ENCODE peak calls at places on chromosomes 4 and X, in seven cellular contexts. One of them, this sample, is unnamed. For H3K36me3, the result is how much of the 10 kb centered on the place peaks cover.

GRCh38 chr4:17232575-17233253 is 279.2 kb downstream of the QDPR start:
- DNase-seq in heart left ventricle: peak
- DNase-seq in cardiac muscle cell: peak
- DNase-seq in fibroblast of lung: peak
- DNase-seq in aorta: no peak
- DNase-seq in uterus: peak
- DNase-seq in tibial nerve: no peak
- DNase-seq in this sample: no peak

GRCh38 chr4:18869166-18869565 is 847.6 kb upstream of the LCORL start:
- DNase-seq in heart left ventricle: no peak
- DNase-seq in cardiac muscle cell: no peak
- DNase-seq in fibroblast of lung: no peak
- DNase-seq in aorta: no peak
- DNase-seq in uterus: no peak
- DNase-seq in tibial nerve: no peak
- DNase-seq in this sample: peak

GRCh38 chr4:156575430-156576073 is 396.0 kb downstream of the PDGFC start:
- DNase-seq in heart left ventricle: no peak
- DNase-seq in cardiac muscle cell: peak
- DNase-seq in fibroblast of lung: no peak
- DNase-seq in aorta: peak
- DNase-seq in uterus: no peak
- DNase-seq in tibial nerve: no peak
- DNase-seq in this sample: no peak

GRCh38 chr4:2046031-2046961 is 12.8 kb upstream of the NAT8L start:
- DNase-seq in heart left ventricle: no peak
- DNase-seq in cardiac muscle cell: no peak
- DNase-seq in fibroblast of lung: no peak
- DNase-seq in aorta: no peak
- DNase-seq in uterus: no peak
- DNase-seq in tibial nerve: no peak
- DNase-seq in this sample: no peak

GRCh38 chrX:45889471-45889870 is 655.8 kb downstream of the ZNF674 start:
- DNase-seq in heart left ventricle: no peak
- DNase-seq in cardiac muscle cell: no peak
- DNase-seq in fibroblast of lung: no peak
- DNase-seq in aorta: no peak
- DNase-seq in uterus: no peak
- DNase-seq in tibial nerve: no peak
- DNase-seq in this sample: no peak

GRCh38 chrX:136752796-136753195 is 27.9 kb downstream of the ARHGEF6 start:
- DNase-seq in heart left ventricle: no peak
- DNase-seq in cardiac muscle cell: no peak
- DNase-seq in fibroblast of lung: peak
- DNase-seq in aorta: no peak
- DNase-seq in uterus: no peak
- DNase-seq in tibial nerve: no peak
- DNase-seq in this sample: no peak

GRCh38 chrX:71514367-71515038 is 18.4 kb upstream of the OGT start:
- DNase-seq in heart left ventricle: no peak
- DNase-seq in cardiac muscle cell: no peak
- DNase-seq in fibroblast of lung: no peak
- DNase-seq in aorta: no peak
- DNase-seq in uterus: no peak
- DNase-seq in tibial nerve: no peak
- DNase-seq in this sample: peak

GRCh38 chr4:80732010-80732409 is 298.5 kb upstream of the BMP3 start:
- DNase-seq in heart left ventricle: no peak
- DNase-seq in cardiac muscle cell: peak
- DNase-seq in fibroblast of lung: peak
- DNase-seq in aorta: no peak
- DNase-seq in uterus: no peak
- DNase-seq in tibial nerve: no peak
- DNase-seq in this sample: no peak

GRCh38 chr4:61204353-61204752 is 4.2 kb downstream of the ADGRL3 start:
- DNase-seq in heart left ventricle: no peak
- DNase-seq in cardiac muscle cell: peak
- DNase-seq in fibroblast of lung: no peak
- DNase-seq in aorta: no peak
- DNase-seq in uterus: no peak
- DNase-seq in tibial nerve: no peak
- DNase-seq in this sample: no peak

GRCh38 chr4:106358899-106359298 is 9.7 kb downstream of the GIMD1 start:
- DNase-seq in heart left ventricle: no peak
- DNase-seq in cardiac muscle cell: peak
- DNase-seq in fibroblast of lung: no peak
- DNase-seq in aorta: no peak
- DNase-seq in uterus: no peak
- DNase-seq in tibial nerve: no peak
- DNase-seq in this sample: no peak

GRCh38 chrX:106716463-106716862 is 10.0 kb upstream of the RNF128 start:
- DNase-seq in heart left ventricle: no peak
- DNase-seq in cardiac muscle cell: no peak
- DNase-seq in fibroblast of lung: no peak
- DNase-seq in aorta: no peak
- DNase-seq in uterus: no peak
- DNase-seq in tibial nerve: no peak
- DNase-seq in this sample: no peak

GRCh38 chr4:1278336-1278670 is 11.4 kb upstream of the MAEA start:
- DNase-seq in heart left ventricle: no peak
- DNase-seq in cardiac muscle cell: no peak
- DNase-seq in fibroblast of lung: no peak
- DNase-seq in aorta: no peak
- DNase-seq in uterus: no peak
- DNase-seq in tibial nerve: no peak
- DNase-seq in this sample: no peak

GRCh38 chr4:69196209-69196965 is 18.2 kb downstream of the UGT2B11 start:
- DNase-seq in heart left ventricle: no peak
- DNase-seq in cardiac muscle cell: no peak
- DNase-seq in fibroblast of lung: no peak
- DNase-seq in aorta: no peak
- DNase-seq in uterus: no peak
- DNase-seq in tibial nerve: no peak
- DNase-seq in this sample: no peak

GRCh38 chrX:38473715-38474114 is 87.6 kb upstream of the TSPAN7 start:
- DNase-seq in heart left ventricle: no peak
- DNase-seq in cardiac muscle cell: no peak
- DNase-seq in fibroblast of lung: no peak
- DNase-seq in aorta: no peak
- DNase-seq in uterus: no peak
- DNase-seq in tibial nerve: no peak
- DNase-seq in this sample: no peak

GRCh38 chr4:61994036-61994435 is 793.9 kb downstream of the ADGRL3 start:
- DNase-seq in heart left ventricle: no peak
- DNase-seq in cardiac muscle cell: peak
- DNase-seq in fibroblast of lung: peak
- DNase-seq in aorta: no peak
- DNase-seq in uterus: no peak
- DNase-seq in tibial nerve: no peak
- DNase-seq in this sample: no peak

GRCh38 chr4:35652197-35652596 is 592.1 kb downstream of the ARAP2 start:
- DNase-seq in heart left ventricle: no peak
- DNase-seq in cardiac muscle cell: no peak
- DNase-seq in fibroblast of lung: no peak
- DNase-seq in aorta: no peak
- DNase-seq in uterus: no peak
- DNase-seq in tibial nerve: no peak
- DNase-seq in this sample: no peak

GRCh38 chrX:80812176-80812575 is 2.5 kb upstream of the BRWD3 start:
- DNase-seq in heart left ventricle: peak
- DNase-seq in cardiac muscle cell: peak
- DNase-seq in fibroblast of lung: peak
- DNase-seq in aorta: peak
- DNase-seq in uterus: no peak
- DNase-seq in tibial nerve: no peak
- DNase-seq in this sample: peak

GRCh38 chr4:67104145-67104544 is 441.2 kb downstream of the CENPC start:
- DNase-seq in heart left ventricle: no peak
- DNase-seq in cardiac muscle cell: no peak
- DNase-seq in fibroblast of lung: no peak
- DNase-seq in aorta: no peak
- DNase-seq in uterus: no peak
- DNase-seq in tibial nerve: no peak
- DNase-seq in this sample: peak

GRCh38 chrX:28668303-28668702 is 81.1 kb downstream of the IL1RAPL1 start:
- DNase-seq in heart left ventricle: no peak
- DNase-seq in cardiac muscle cell: no peak
- DNase-seq in fibroblast of lung: no peak
- DNase-seq in aorta: no peak
- DNase-seq in uterus: no peak
- DNase-seq in tibial nerve: no peak
- DNase-seq in this sample: no peak

GRCh38 chrX:97847885-97848679 is 964.4 kb downstream of the RPA4 start:
- DNase-seq in heart left ventricle: no peak
- DNase-seq in cardiac muscle cell: no peak
- DNase-seq in fibroblast of lung: no peak
- DNase-seq in aorta: no peak
- DNase-seq in uterus: no peak
- DNase-seq in tibial nerve: no peak
- DNase-seq in this sample: peak

GRCh38 chr4:95180531-95181315 is 368.1 kb downstream of the UNC5C start:
- DNase-seq in heart left ventricle: no peak
- DNase-seq in cardiac muscle cell: no peak
- DNase-seq in fibroblast of lung: no peak
- DNase-seq in aorta: no peak
- DNase-seq in uterus: no peak
- DNase-seq in tibial nerve: no peak
- DNase-seq in this sample: no peak
- H3K27ac ChIP-seq in heart left ventricle: no peak
- H3K27ac ChIP-seq in cardiac muscle cell: no peak
- H3K27ac ChIP-seq in fibroblast of lung: no peak
- H3K27ac ChIP-seq in aorta: no peak
- H3K27ac ChIP-seq in uterus: no peak
- H3K27ac ChIP-seq in tibial nerve: no peak
- H3K27ac ChIP-seq in this sample: no peak

DNA sequence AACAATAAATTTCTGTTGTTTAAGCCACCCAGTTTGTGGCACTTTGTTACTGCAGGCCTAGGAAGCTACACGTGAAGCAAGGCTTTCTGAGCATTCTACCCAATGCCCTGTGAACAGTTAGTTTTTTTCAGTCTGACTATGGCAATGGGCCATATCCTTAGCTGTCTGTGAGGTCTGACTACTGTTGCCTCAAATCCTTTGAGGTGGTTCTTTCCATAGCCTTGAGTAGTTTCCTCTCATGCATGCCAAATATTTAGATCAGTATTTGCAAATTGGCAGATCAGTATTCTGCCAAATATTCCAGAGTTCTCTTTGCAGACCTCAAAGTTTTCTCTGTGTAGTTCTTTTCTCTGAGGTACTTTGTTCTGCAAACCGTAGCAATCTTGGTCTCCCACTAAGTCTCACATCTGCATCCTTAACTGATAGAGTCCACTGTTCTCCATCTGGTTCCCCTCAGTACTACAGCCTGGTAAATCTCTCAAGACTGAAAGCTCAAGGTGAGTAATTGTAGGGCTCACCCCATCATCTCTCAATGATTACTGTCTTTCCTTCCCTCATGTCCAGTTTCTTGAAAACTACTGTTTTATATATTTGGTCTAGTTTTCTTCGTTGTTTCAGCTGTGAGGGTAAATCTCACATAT is 984.9 kb upstream of the INTU start:
- DNase-seq in heart left ventricle: no peak
- DNase-seq in cardiac muscle cell: peak
- DNase-seq in fibroblast of lung: peak
- DNase-seq in aorta: no peak
- DNase-seq in uterus: no peak
- DNase-seq in tibial nerve: no peak
- DNase-seq in this sample: no peak
- H3K4me3 ChIP-seq in heart left ventricle: no peak
- H3K4me3 ChIP-seq in cardiac muscle cell: no peak
- H3K4me3 ChIP-seq in fibroblast of lung: no peak
- H3K4me3 ChIP-seq in aorta: no peak
- H3K4me3 ChIP-seq in uterus: no peak
- H3K4me3 ChIP-seq in tibial nerve: no peak
- H3K4me3 ChIP-seq in this sample: no peak

GRCh38 chr4:78781086-78781630 is 5.0 kb downstream of the BMP2K start:
- DNase-seq in heart left ventricle: no peak
- DNase-seq in cardiac muscle cell: no peak
- DNase-seq in fibroblast of lung: no peak
- DNase-seq in aorta: no peak
- DNase-seq in uterus: no peak
- DNase-seq in tibial nerve: no peak
- DNase-seq in this sample: no peak

GRCh38 chr4:78779280-78779679 is 3.1 kb downstream of the BMP2K start:
- DNase-seq in heart left ventricle: no peak
- DNase-seq in cardiac muscle cell: no peak
- DNase-seq in fibroblast of lung: no peak
- DNase-seq in aorta: no peak
- DNase-seq in uterus: no peak
- DNase-seq in tibial nerve: no peak
- DNase-seq in this sample: no peak

GRCh38 chr4:78781925-78782324 is 5.8 kb downstream of the BMP2K start:
- DNase-seq in heart left ventricle: no peak
- DNase-seq in cardiac muscle cell: no peak
- DNase-seq in fibroblast of lung: no peak
- DNase-seq in aorta: no peak
- DNase-seq in uterus: no peak
- DNase-seq in tibial nerve: no peak
- DNase-seq in this sample: no peak

GRCh38 chr4:78778530-78778929 is 2.4 kb downstream of the BMP2K start:
- DNase-seq in heart left ventricle: no peak
- DNase-seq in cardiac muscle cell: no peak
- DNase-seq in fibroblast of lung: no peak
- DNase-seq in aorta: no peak
- DNase-seq in uterus: no peak
- DNase-seq in tibial nerve: no peak
- DNase-seq in this sample: no peak

GRCh38 chr4:78780093-78780492 is 3.9 kb downstream of the BMP2K start:
- DNase-seq in heart left ventricle: no peak
- DNase-seq in cardiac muscle cell: no peak
- DNase-seq in fibroblast of lung: no peak
- DNase-seq in aorta: no peak
- DNase-seq in uterus: no peak
- DNase-seq in tibial nerve: no peak
- DNase-seq in this sample: no peak
- H3K36me3 ChIP-seq in heart left ventricle: under half
- H3K36me3 ChIP-seq in cardiac muscle cell: under half
- H3K36me3 ChIP-seq in fibroblast of lung: under half
- H3K36me3 ChIP-seq in aorta: under half
- H3K36me3 ChIP-seq in uterus: under half
- H3K36me3 ChIP-seq in tibial nerve: under half
- H3K36me3 ChIP-seq in this sample: under half

GRCh38 chr4:4387531-4388311 is 819 bp downstream of the NSG1 start:
- DNase-seq in heart left ventricle: no peak
- DNase-seq in cardiac muscle cell: peak
- DNase-seq in fibroblast of lung: no peak
- DNase-seq in aorta: no peak
- DNase-seq in uterus: no peak
- DNase-seq in tibial nerve: no peak
- DNase-seq in this sample: no peak
- H3K27ac ChIP-seq in heart left ventricle: no peak
- H3K27ac ChIP-seq in cardiac muscle cell: no peak
- H3K27ac ChIP-seq in fibroblast of lung: no peak
- H3K27ac ChIP-seq in aorta: no peak
- H3K27ac ChIP-seq in uterus: no peak
- H3K27ac ChIP-seq in tibial nerve: no peak
- H3K27ac ChIP-seq in this sample: no peak